ENCODE peak calls at places on chromosomes 5 and 9, in nine cellular contexts. One of them, this sample, is unnamed.

GRCh38 chr5:1917830-1918487 is 35.2 kb upstream of the IRX4 start:
- DNase-seq in hepatic stellate cell: no peak
- DNase-seq in NCI-H1105: no peak
- DNase-seq in AG08396: no peak
- DNase-seq in HFFc6: no peak
- DNase-seq in glomerular endothelial cell: no peak
- DNase-seq in HL-60: no peak
- DNase-seq in heart left ventricle: no peak
- DNase-seq in HuH-7.5: no peak
- DNase-seq in this sample: peak; percentile 87

GRCh38 chr5:98085593-98085992 is 687.9 kb upstream of the RGMB start:
- DNase-seq in hepatic stellate cell: no peak
- DNase-seq in NCI-H1105: no peak
- DNase-seq in glomerular endothelial cell: no peak
- DNase-seq in HuH-7.5: no peak
- DNase-seq in HL-60: no peak
- DNase-seq in AG08396: no peak
- DNase-seq in heart left ventricle: no peak
- DNase-seq in HFFc6: no peak
- DNase-seq in this sample: no peak

GRCh38 chr5:92694067-92694466 is 887.0 kb downstream of the NR2F1-AS1 start:
- DNase-seq in glomerular endothelial cell: no peak
- DNase-seq in HuH-7.5: no peak
- DNase-seq in AG08396: no peak
- DNase-seq in hepatic stellate cell: no peak
- DNase-seq in HFFc6: no peak
- DNase-seq in NCI-H1105: no peak
- DNase-seq in heart left ventricle: no peak
- DNase-seq in HL-60: no peak
- DNase-seq in this sample: no peak

GRCh38 chr9:76161546-76161945 is 232.7 kb downstream of the RFK start:
- DNase-seq in HuH-7.5: no peak
- DNase-seq in HFFc6: peak; percentile 26
- DNase-seq in heart left ventricle: peak; percentile 34
- DNase-seq in hepatic stellate cell: peak; percentile 6
- DNase-seq in glomerular endothelial cell: no peak
- DNase-seq in HL-60: no peak
- DNase-seq in AG08396: peak; percentile 74
- DNase-seq in NCI-H1105: no peak
- DNase-seq in this sample: no peak

GRCh38 chr5:68447121-68447520 is 231.6 kb downstream of the PIK3R1 start:
- DNase-seq in heart left ventricle: no peak
- DNase-seq in NCI-H1105: no peak
- DNase-seq in glomerular endothelial cell: no peak
- DNase-seq in hepatic stellate cell: no peak
- DNase-seq in HuH-7.5: no peak
- DNase-seq in HFFc6: no peak
- DNase-seq in AG08396: no peak
- DNase-seq in HL-60: no peak
- DNase-seq in this sample: no peak

GRCh38 chr9:80437825-80438224 is 866.1 kb downstream of the TLE4 start:
- DNase-seq in AG08396: no peak
- DNase-seq in HuH-7.5: no peak
- DNase-seq in NCI-H1105: no peak
- DNase-seq in HL-60: no peak
- DNase-seq in heart left ventricle: no peak
- DNase-seq in glomerular endothelial cell: no peak
- DNase-seq in HFFc6: no peak
- DNase-seq in hepatic stellate cell: no peak
- DNase-seq in this sample: no peak

GRCh38 chr5:176662371-176663333 is 15.4 kb downstream of the TSPAN17 start:
- DNase-seq in hepatic stellate cell: no peak
- DNase-seq in heart left ventricle: no peak
- DNase-seq in HFFc6: no peak
- DNase-seq in glomerular endothelial cell: no peak
- DNase-seq in AG08396: no peak
- DNase-seq in NCI-H1105: no peak
- DNase-seq in HuH-7.5: no peak
- DNase-seq in HL-60: no peak
- DNase-seq in this sample: no peak

GRCh38 chr5:132057498-132058255 is 2.8 kb upstream of the IL3 start:
- DNase-seq in HFFc6: no peak
- DNase-seq in heart left ventricle: peak; percentile 3
- DNase-seq in HuH-7.5: no peak
- DNase-seq in hepatic stellate cell: peak; percentile 3
- DNase-seq in HL-60: no peak
- DNase-seq in AG08396: no peak
- DNase-seq in glomerular endothelial cell: no peak
- DNase-seq in NCI-H1105: no peak
- DNase-seq in this sample: no peak

GRCh38 chr5:123597018-123597417 is 85.0 kb downstream of the CSNK1G3 start:
- DNase-seq in HuH-7.5: no peak
- DNase-seq in NCI-H1105: no peak
- DNase-seq in HL-60: no peak
- DNase-seq in hepatic stellate cell: no peak
- DNase-seq in glomerular endothelial cell: no peak
- DNase-seq in AG08396: no peak
- DNase-seq in heart left ventricle: no peak
- DNase-seq in HFFc6: no peak
- DNase-seq in this sample: no peak

GRCh38 chr9:13513710-13514444 is 234.4 kb upstream of the MPDZ start:
- DNase-seq in AG08396: no peak
- DNase-seq in NCI-H1105: no peak
- DNase-seq in HFFc6: peak; percentile 28
- DNase-seq in glomerular endothelial cell: no peak
- DNase-seq in hepatic stellate cell: peak; percentile 4
- DNase-seq in heart left ventricle: no peak
- DNase-seq in HuH-7.5: no peak
- DNase-seq in HL-60: no peak
- DNase-seq in this sample: no peak

GRCh38 chr9:84045481-84046097 is 65.0 kb downstream of the RMI1 start:
- DNase-seq in hepatic stellate cell: no peak
- DNase-seq in HL-60: no peak
- DNase-seq in HuH-7.5: no peak
- DNase-seq in heart left ventricle: no peak
- DNase-seq in glomerular endothelial cell: no peak
- DNase-seq in AG08396: no peak
- DNase-seq in HFFc6: no peak
- DNase-seq in NCI-H1105: no peak
- DNase-seq in this sample: no peak

GRCh38 chr5:164377746-164378145 is 872.3 kb downstream of the MAT2B start:
- DNase-seq in HL-60: no peak
- DNase-seq in heart left ventricle: no peak
- DNase-seq in hepatic stellate cell: no peak
- DNase-seq in AG08396: no peak
- DNase-seq in NCI-H1105: no peak
- DNase-seq in glomerular endothelial cell: no peak
- DNase-seq in HFFc6: no peak
- DNase-seq in HuH-7.5: no peak
- DNase-seq in this sample: no peak

GRCh38 chr5:71924325-71924724 is 182.9 kb upstream of the MAP1B start:
- DNase-seq in heart left ventricle: no peak
- DNase-seq in hepatic stellate cell: no peak
- DNase-seq in glomerular endothelial cell: no peak
- DNase-seq in AG08396: no peak
- DNase-seq in HuH-7.5: no peak
- DNase-seq in HFFc6: no peak
- DNase-seq in HL-60: no peak
- DNase-seq in NCI-H1105: no peak
- DNase-seq in this sample: no peak

GRCh38 chr9:90331826-90332575 is 310.6 kb downstream of the DIRAS2 start:
- DNase-seq in heart left ventricle: no peak
- DNase-seq in NCI-H1105: no peak
- DNase-seq in AG08396: no peak
- DNase-seq in HL-60: no peak
- DNase-seq in HuH-7.5: no peak
- DNase-seq in HFFc6: no peak
- DNase-seq in glomerular endothelial cell: no peak
- DNase-seq in hepatic stellate cell: no peak
- DNase-seq in this sample: no peak

GRCh38 chr9:74379718-74380117 is 117.4 kb upstream of the RORB start:
- DNase-seq in heart left ventricle: no peak
- DNase-seq in HuH-7.5: no peak
- DNase-seq in HL-60: no peak
- DNase-seq in hepatic stellate cell: no peak
- DNase-seq in HFFc6: no peak
- DNase-seq in NCI-H1105: peak; percentile 23
- DNase-seq in glomerular endothelial cell: no peak
- DNase-seq in AG08396: no peak
- DNase-seq in this sample: peak; percentile 12

GRCh38 chr5:172544371-172545120 is 90.2 kb upstream of the SH3PXD2B start:
- DNase-seq in heart left ventricle: no peak
- DNase-seq in glomerular endothelial cell: no peak
- DNase-seq in NCI-H1105: no peak
- DNase-seq in HFFc6: no peak
- DNase-seq in hepatic stellate cell: no peak
- DNase-seq in AG08396: no peak
- DNase-seq in HuH-7.5: no peak
- DNase-seq in HL-60: no peak
- DNase-seq in this sample: no peak

GRCh38 chr5:139188558-139189270 is 9.5 kb downstream of the SIL1 start:
- DNase-seq in NCI-H1105: no peak
- DNase-seq in HL-60: no peak
- DNase-seq in AG08396: no peak
- DNase-seq in hepatic stellate cell: no peak
- DNase-seq in HFFc6: no peak
- DNase-seq in heart left ventricle: no peak
- DNase-seq in glomerular endothelial cell: no peak
- DNase-seq in HuH-7.5: no peak
- DNase-seq in this sample: no peak